ENCODE peak calls at places on chromosomes 6 and 20, in five cellular contexts. O, N, R, Y and D are unnamed samples.

GRCh38 chr20:37931153-37931922 is 28.4 kb downstream of the VSTM2L start:
- DNase-seq in O (no peak), N (no peak), R (no peak), Y (no peak), D (no peak)

GRCh38 chr6:131107166-131107565 is 28.1 kb upstream of the AKAP7 start:
- DNase-seq in O (no peak), N (no peak), R (peak), Y (no peak), D (no peak)

GRCh38 chr6:136548582-136549330 is 1.5 kb downstream of the MAP7 start:
- DNase-seq in O (no peak), N (no peak), R (no peak), Y (no peak), D (no peak)

GRCh38 chr6:85669735-85670194 is 27.1 kb upstream of the SYNCRIP start:
- DNase-seq in O (peak), N (no peak), R (no peak), Y (no peak), D (peak)

GRCh38 chr6:17865798-17866725 is 121.4 kb downstream of the KIF13A start:
- DNase-seq in O (no peak), N (peak), R (peak), Y (no peak), D (no peak)

GRCh38 chr6:37123957-37124729 is 45.8 kb upstream of the PIM1 start:
- DNase-seq in O (no peak), N (no peak), R (no peak), Y (no peak), D (no peak)

GRCh38 chr6:34556031-34556471 is at the start of gene SPDEF:
- DNase-seq in O (no peak), N (no peak), R (no peak), Y (no peak), D (no peak)

GRCh38 chr6:45687570-45687969 is 309.8 kb upstream of the SUPT3H start:
- DNase-seq in O (no peak), N (no peak), R (no peak), Y (no peak), D (peak)

GRCh38 chr6:157060440-157060949 is 262.8 kb downstream of the TMEM242 start:
- DNase-seq in O (no peak), N (no peak), R (no peak), Y (no peak), D (no peak)

GRCh38 chr20:58246346-58246745 is 17.9 kb upstream of the ANKRD60 start:
- DNase-seq in O (no peak), N (no peak), R (peak), Y (no peak), D (no peak)

DNA sequence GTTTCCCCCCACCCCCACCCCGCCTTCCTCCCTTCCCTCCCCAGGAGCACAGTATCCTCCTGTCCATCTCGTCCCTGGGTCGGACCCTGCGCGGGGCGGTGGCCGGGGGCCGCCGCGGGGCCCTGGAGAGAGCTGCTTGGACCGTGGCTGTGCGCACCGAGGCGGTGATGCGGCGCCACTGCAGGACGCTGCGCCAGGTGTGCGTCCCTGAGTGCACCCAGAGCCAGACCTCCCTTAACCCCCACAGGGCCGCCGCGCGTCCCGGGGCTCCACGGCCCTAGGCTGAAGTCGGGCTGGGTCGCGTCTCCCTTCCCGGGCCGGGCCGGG is 2.2 kb downstream of the C20orf204 start:
- DNase-seq in O (peak), N (no peak), R (no peak), Y (no peak), D (peak)
- TF ChIP-seq CTCF in O (no peak), N (no peak), R (no peak), Y (no peak), D (no peak)

DNA sequence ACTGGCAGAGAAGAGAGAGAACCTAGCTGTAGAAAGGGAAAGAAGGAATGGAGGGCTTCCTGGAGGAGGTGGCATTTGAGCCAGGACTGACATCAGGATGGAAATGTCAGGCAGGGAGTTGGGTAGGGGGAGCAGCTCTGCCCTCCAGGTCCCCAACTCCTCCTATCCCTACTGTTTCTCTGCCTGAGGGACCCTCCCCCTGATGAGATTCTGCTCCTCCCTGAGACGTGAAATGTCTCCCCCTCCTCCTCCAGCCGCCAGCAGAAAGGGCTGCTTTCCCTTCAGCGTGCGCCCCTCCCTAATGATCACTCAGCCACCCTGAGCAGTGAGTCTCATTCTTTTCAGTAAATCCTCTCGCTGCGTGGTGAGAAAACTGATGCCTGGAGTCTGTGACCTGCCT is 40.6 kb downstream of the HLA-DPB1 start:
- DNase-seq in O (no peak), N (no peak), R (no peak), Y (no peak), D (no peak)
- H3K4me3 ChIP-seq in O (no peak), N (no peak), R (no peak), Y (no peak), D (no peak)

GRCh38 chr6:70289299-70289698 is 13.6 kb downstream of the COL9A1 start:
- DNase-seq in O (no peak), N (no peak), R (no peak), Y (no peak), D (no peak)
- TF ChIP-seq CTCF in O (peak), N (no peak), R (peak), Y (no peak), D (no peak)

GRCh38 chr20:11588875-11589274 is 328.8 kb upstream of the BTBD3 start:
- DNase-seq in O (no peak), N (no peak), R (no peak), Y (no peak), D (no peak)

GRCh38 chr20:11591965-11592364 is 325.7 kb upstream of the BTBD3 start:
- DNase-seq in O (no peak), N (no peak), R (no peak), Y (no peak), D (no peak)
- H3K4me3 ChIP-seq in O (no peak), N (no peak), R (no peak), Y (no peak), D (no peak)